ENCODE peak calls at places on chromosomes 16 and 17, in nine cellular contexts. One of them, this sample, is unnamed.

GRCh38 chr17:82103588-82104451 is 5.8 kb upstream of the FASN start:
- DNase-seq in memory B cell: no peak
- DNase-seq in T-cell: no peak
- DNase-seq in head of caudate nucleus: peak; percentile 74
- DNase-seq in H54: no peak
- DNase-seq in WTC11: peak; percentile 62
- DNase-seq in anterior cingulate cortex: peak; percentile 39
- DNase-seq in activated T-helper 9 cell treated with anti-CD3 and anti-CD28 coated beads, Interleukin-2, amount 50 U/mL, for 16 hours: no peak
- DNase-seq in NCI-H510A treated with DMSO at 0.1 percent for 48 hours: no peak
- DNase-seq in this sample: peak; percentile 42

GRCh38 chr16:3725291-3725690 is 8.0 kb upstream of the TRAP1 start:
- DNase-seq in T-cell: no peak
- DNase-seq in H54: no peak
- DNase-seq in head of caudate nucleus: no peak
- DNase-seq in activated T-helper 9 cell treated with anti-CD3 and anti-CD28 coated beads, Interleukin-2, amount 50 U/mL, for 16 hours: no peak
- DNase-seq in anterior cingulate cortex: no peak
- DNase-seq in memory B cell: no peak
- DNase-seq in NCI-H510A treated with DMSO at 0.1 percent for 48 hours: no peak
- DNase-seq in WTC11: no peak
- DNase-seq in this sample: no peak

GRCh38 chr17:1743094-1743452 is 402 bp downstream of the SERPINF2 start:
- DNase-seq in H54: no peak
- DNase-seq in T-cell: no peak
- DNase-seq in anterior cingulate cortex: no peak
- DNase-seq in WTC11: no peak
- DNase-seq in memory B cell: no peak
- DNase-seq in activated T-helper 9 cell treated with anti-CD3 and anti-CD28 coated beads, Interleukin-2, amount 50 U/mL, for 16 hours: no peak
- DNase-seq in head of caudate nucleus: no peak
- DNase-seq in NCI-H510A treated with DMSO at 0.1 percent for 48 hours: no peak
- DNase-seq in this sample: no peak

GRCh38 chr17:1638624-1639300 is 6.8 kb downstream of the SCARF1 start:
- DNase-seq in memory B cell: no peak
- DNase-seq in H54: no peak
- DNase-seq in NCI-H510A treated with DMSO at 0.1 percent for 48 hours: no peak
- DNase-seq in activated T-helper 9 cell treated with anti-CD3 and anti-CD28 coated beads, Interleukin-2, amount 50 U/mL, for 16 hours: no peak
- DNase-seq in T-cell: no peak
- DNase-seq in WTC11: no peak
- DNase-seq in head of caudate nucleus: no peak
- DNase-seq in anterior cingulate cortex: no peak
- DNase-seq in this sample: no peak

GRCh38 chr16:9258423-9259051 is 167.1 kb downstream of the HAPSTR1 start:
- DNase-seq in T-cell: peak; percentile 0
- DNase-seq in head of caudate nucleus: peak; percentile 89
- DNase-seq in H54: peak; percentile 35
- DNase-seq in memory B cell: peak; percentile 12
- DNase-seq in WTC11: peak; percentile 75
- DNase-seq in NCI-H510A treated with DMSO at 0.1 percent for 48 hours: peak; percentile 15
- DNase-seq in anterior cingulate cortex: peak; percentile 43
- DNase-seq in activated T-helper 9 cell treated with anti-CD3 and anti-CD28 coated beads, Interleukin-2, amount 50 U/mL, for 16 hours: no peak
- DNase-seq in this sample: peak; percentile 52

GRCh38 chr17:61186996-61187395 is 212.6 kb upstream of the TBX2 start:
- DNase-seq in anterior cingulate cortex: no peak
- DNase-seq in head of caudate nucleus: no peak
- DNase-seq in NCI-H510A treated with DMSO at 0.1 percent for 48 hours: no peak
- DNase-seq in WTC11: no peak
- DNase-seq in T-cell: no peak
- DNase-seq in H54: no peak
- DNase-seq in activated T-helper 9 cell treated with anti-CD3 and anti-CD28 coated beads, Interleukin-2, amount 50 U/mL, for 16 hours: no peak
- DNase-seq in memory B cell: no peak
- DNase-seq in this sample: no peak

GRCh38 chr17:21394265-21394664 is 18.1 kb downstream of the KCNJ12 start:
- DNase-seq in head of caudate nucleus: no peak
- DNase-seq in memory B cell: no peak
- DNase-seq in WTC11: no peak
- DNase-seq in activated T-helper 9 cell treated with anti-CD3 and anti-CD28 coated beads, Interleukin-2, amount 50 U/mL, for 16 hours: no peak
- DNase-seq in H54: peak; percentile 40
- DNase-seq in T-cell: no peak
- DNase-seq in anterior cingulate cortex: no peak
- DNase-seq in NCI-H510A treated with DMSO at 0.1 percent for 48 hours: no peak
- DNase-seq in this sample: no peak

GRCh38 chr16:50298591-50299507 is 32.5 kb downstream of the ADCY7 start:
- DNase-seq in head of caudate nucleus: no peak
- DNase-seq in WTC11: no peak
- DNase-seq in activated T-helper 9 cell treated with anti-CD3 and anti-CD28 coated beads, Interleukin-2, amount 50 U/mL, for 16 hours: no peak
- DNase-seq in memory B cell: no peak
- DNase-seq in H54: no peak
- DNase-seq in anterior cingulate cortex: no peak
- DNase-seq in T-cell: no peak
- DNase-seq in NCI-H510A treated with DMSO at 0.1 percent for 48 hours: no peak
- DNase-seq in this sample: no peak

GRCh38 chr16:66028505-66029216 is 337.8 kb upstream of the CDH5 start:
- DNase-seq in activated T-helper 9 cell treated with anti-CD3 and anti-CD28 coated beads, Interleukin-2, amount 50 U/mL, for 16 hours: no peak
- DNase-seq in NCI-H510A treated with DMSO at 0.1 percent for 48 hours: no peak
- DNase-seq in head of caudate nucleus: no peak
- DNase-seq in memory B cell: no peak
- DNase-seq in H54: no peak
- DNase-seq in T-cell: no peak
- DNase-seq in WTC11: no peak
- DNase-seq in anterior cingulate cortex: no peak
- DNase-seq in this sample: no peak

GRCh38 chr16:61812251-61812650 is 224.0 kb downstream of the CDH8 start:
- DNase-seq in H54: no peak
- DNase-seq in NCI-H510A treated with DMSO at 0.1 percent for 48 hours: no peak
- DNase-seq in activated T-helper 9 cell treated with anti-CD3 and anti-CD28 coated beads, Interleukin-2, amount 50 U/mL, for 16 hours: no peak
- DNase-seq in T-cell: no peak
- DNase-seq in memory B cell: no peak
- DNase-seq in anterior cingulate cortex: no peak
- DNase-seq in head of caudate nucleus: no peak
- DNase-seq in WTC11: no peak
- DNase-seq in this sample: no peak

GRCh38 chr17:48259710-48260291 is 152.2 kb downstream of the SNX11 start:
- DNase-seq in WTC11: no peak
- DNase-seq in NCI-H510A treated with DMSO at 0.1 percent for 48 hours: peak; percentile 100
- DNase-seq in H54: no peak
- DNase-seq in T-cell: no peak
- DNase-seq in activated T-helper 9 cell treated with anti-CD3 and anti-CD28 coated beads, Interleukin-2, amount 50 U/mL, for 16 hours: no peak
- DNase-seq in memory B cell: no peak
- DNase-seq in head of caudate nucleus: no peak
- DNase-seq in anterior cingulate cortex: no peak
- DNase-seq in this sample: no peak

GRCh38 chr16:89473791-89474414 is 16.5 kb downstream of the ANKRD11 start:
- DNase-seq in memory B cell: no peak
- DNase-seq in anterior cingulate cortex: no peak
- DNase-seq in NCI-H510A treated with DMSO at 0.1 percent for 48 hours: no peak
- DNase-seq in activated T-helper 9 cell treated with anti-CD3 and anti-CD28 coated beads, Interleukin-2, amount 50 U/mL, for 16 hours: no peak
- DNase-seq in head of caudate nucleus: peak; percentile 64
- DNase-seq in H54: no peak
- DNase-seq in WTC11: no peak
- DNase-seq in T-cell: no peak
- DNase-seq in this sample: no peak

GRCh38 chr17:40310882-40311391 is 2.0 kb downstream of the RARA start:
- DNase-seq in T-cell: no peak
- DNase-seq in H54: no peak
- DNase-seq in head of caudate nucleus: no peak
- DNase-seq in NCI-H510A treated with DMSO at 0.1 percent for 48 hours: no peak
- DNase-seq in activated T-helper 9 cell treated with anti-CD3 and anti-CD28 coated beads, Interleukin-2, amount 50 U/mL, for 16 hours: no peak
- DNase-seq in WTC11: no peak
- DNase-seq in memory B cell: no peak
- DNase-seq in anterior cingulate cortex: no peak
- DNase-seq in this sample: no peak

GRCh38 chr16:79307214-79307613 is 293.3 kb downstream of the MAF start:
- DNase-seq in H54: no peak
- DNase-seq in NCI-H510A treated with DMSO at 0.1 percent for 48 hours: no peak
- DNase-seq in anterior cingulate cortex: no peak
- DNase-seq in activated T-helper 9 cell treated with anti-CD3 and anti-CD28 coated beads, Interleukin-2, amount 50 U/mL, for 16 hours: no peak
- DNase-seq in head of caudate nucleus: peak; percentile 70
- DNase-seq in memory B cell: no peak
- DNase-seq in WTC11: no peak
- DNase-seq in T-cell: no peak
- DNase-seq in this sample: peak; percentile 65

GRCh38 chr17:64061157-64061898 is 40.9 kb upstream of the ICAM2 start:
- DNase-seq in H54: no peak
- DNase-seq in T-cell: no peak
- DNase-seq in NCI-H510A treated with DMSO at 0.1 percent for 48 hours: no peak
- DNase-seq in anterior cingulate cortex: no peak
- DNase-seq in WTC11: no peak
- DNase-seq in memory B cell: no peak
- DNase-seq in head of caudate nucleus: no peak
- DNase-seq in activated T-helper 9 cell treated with anti-CD3 and anti-CD28 coated beads, Interleukin-2, amount 50 U/mL, for 16 hours: no peak
- DNase-seq in this sample: no peak

GRCh38 chr16:87431926-87432325 is 39.8 kb downstream of the MAP1LC3B start:
- DNase-seq in head of caudate nucleus: no peak
- DNase-seq in activated T-helper 9 cell treated with anti-CD3 and anti-CD28 coated beads, Interleukin-2, amount 50 U/mL, for 16 hours: no peak
- DNase-seq in NCI-H510A treated with DMSO at 0.1 percent for 48 hours: no peak
- DNase-seq in T-cell: no peak
- DNase-seq in H54: peak; percentile 64
- DNase-seq in memory B cell: no peak
- DNase-seq in WTC11: no peak
- DNase-seq in anterior cingulate cortex: no peak
- DNase-seq in this sample: no peak

GRCh38 chr17:2697611-2698162 is 13.9 kb downstream of the CLUH start:
- DNase-seq in activated T-helper 9 cell treated with anti-CD3 and anti-CD28 coated beads, Interleukin-2, amount 50 U/mL, for 16 hours: no peak
- DNase-seq in anterior cingulate cortex: no peak
- DNase-seq in H54: no peak
- DNase-seq in memory B cell: no peak
- DNase-seq in NCI-H510A treated with DMSO at 0.1 percent for 48 hours: no peak
- DNase-seq in head of caudate nucleus: no peak
- DNase-seq in T-cell: no peak
- DNase-seq in WTC11: peak; percentile 13
- DNase-seq in this sample: no peak

GRCh38 chr17:27566673-27567562 is 64.1 kb upstream of the LGALS9 start:
- DNase-seq in WTC11: no peak
- DNase-seq in T-cell: no peak
- DNase-seq in memory B cell: no peak
- DNase-seq in NCI-H510A treated with DMSO at 0.1 percent for 48 hours: peak; percentile 29
- DNase-seq in head of caudate nucleus: no peak
- DNase-seq in activated T-helper 9 cell treated with anti-CD3 and anti-CD28 coated beads, Interleukin-2, amount 50 U/mL, for 16 hours: no peak
- DNase-seq in H54: no peak
- DNase-seq in anterior cingulate cortex: no peak
- DNase-seq in this sample: no peak

GRCh38 chr17:64385187-64386083 is 5.2 kb downstream of the PECAM1 start:
- DNase-seq in activated T-helper 9 cell treated with anti-CD3 and anti-CD28 coated beads, Interleukin-2, amount 50 U/mL, for 16 hours: no peak
- DNase-seq in T-cell: no peak
- DNase-seq in WTC11: no peak
- DNase-seq in head of caudate nucleus: no peak
- DNase-seq in H54: peak; percentile 91
- DNase-seq in anterior cingulate cortex: no peak
- DNase-seq in memory B cell: no peak
- DNase-seq in NCI-H510A treated with DMSO at 0.1 percent for 48 hours: no peak
- DNase-seq in this sample: no peak

GRCh38 chr16:73206306-73206705 is 158.4 kb upstream of the ZFHX3 start:
- DNase-seq in head of caudate nucleus: no peak
- DNase-seq in NCI-H510A treated with DMSO at 0.1 percent for 48 hours: no peak
- DNase-seq in memory B cell: no peak
- DNase-seq in activated T-helper 9 cell treated with anti-CD3 and anti-CD28 coated beads, Interleukin-2, amount 50 U/mL, for 16 hours: no peak
- DNase-seq in WTC11: no peak
- DNase-seq in H54: no peak
- DNase-seq in anterior cingulate cortex: no peak
- DNase-seq in T-cell: no peak
- DNase-seq in this sample: no peak

GRCh38 chr17:64357191-64357981 is 33.3 kb downstream of the PECAM1 start:
- DNase-seq in head of caudate nucleus: no peak
- DNase-seq in memory B cell: no peak
- DNase-seq in WTC11: no peak
- DNase-seq in anterior cingulate cortex: peak; percentile 52
- DNase-seq in NCI-H510A treated with DMSO at 0.1 percent for 48 hours: peak; percentile 77
- DNase-seq in activated T-helper 9 cell treated with anti-CD3 and anti-CD28 coated beads, Interleukin-2, amount 50 U/mL, for 16 hours: no peak
- DNase-seq in T-cell: no peak
- DNase-seq in H54: peak; percentile 56
- DNase-seq in this sample: no peak

GRCh38 chr17:76565728-76566612 is 19.7 kb downstream of the ST6GALNAC2 start:
- DNase-seq in memory B cell: no peak
- DNase-seq in NCI-H510A treated with DMSO at 0.1 percent for 48 hours: no peak
- DNase-seq in anterior cingulate cortex: no peak
- DNase-seq in head of caudate nucleus: no peak
- DNase-seq in H54: no peak
- DNase-seq in activated T-helper 9 cell treated with anti-CD3 and anti-CD28 coated beads, Interleukin-2, amount 50 U/mL, for 16 hours: no peak
- DNase-seq in WTC11: no peak
- DNase-seq in T-cell: no peak
- DNase-seq in this sample: no peak

GRCh38 chr16:48123104-48123788 is 32.5 kb downstream of the ABCC12 start:
- DNase-seq in activated T-helper 9 cell treated with anti-CD3 and anti-CD28 coated beads, Interleukin-2, amount 50 U/mL, for 16 hours: peak; percentile 41
- DNase-seq in H54: peak; percentile 89
- DNase-seq in memory B cell: no peak
- DNase-seq in T-cell: no peak
- DNase-seq in anterior cingulate cortex: peak; percentile 30
- DNase-seq in NCI-H510A treated with DMSO at 0.1 percent for 48 hours: no peak
- DNase-seq in WTC11: no peak
- DNase-seq in head of caudate nucleus: peak; percentile 87
- DNase-seq in this sample: no peak

GRCh38 chr17:45087496-45087975 is 26.4 kb downstream of the NMT1 start:
- DNase-seq in memory B cell: no peak
- DNase-seq in head of caudate nucleus: no peak
- DNase-seq in T-cell: no peak
- DNase-seq in anterior cingulate cortex: peak; percentile 41
- DNase-seq in NCI-H510A treated with DMSO at 0.1 percent for 48 hours: no peak
- DNase-seq in WTC11: no peak
- DNase-seq in H54: no peak
- DNase-seq in activated T-helper 9 cell treated with anti-CD3 and anti-CD28 coated beads, Interleukin-2, amount 50 U/mL, for 16 hours: no peak
- DNase-seq in this sample: no peak

GRCh38 chr16:11402051-11402744 is 56.9 kb downstream of the RMI2 start:
- DNase-seq in WTC11: no peak
- DNase-seq in anterior cingulate cortex: no peak
- DNase-seq in head of caudate nucleus: no peak
- DNase-seq in activated T-helper 9 cell treated with anti-CD3 and anti-CD28 coated beads, Interleukin-2, amount 50 U/mL, for 16 hours: no peak
- DNase-seq in NCI-H510A treated with DMSO at 0.1 percent for 48 hours: no peak
- DNase-seq in T-cell: no peak
- DNase-seq in H54: no peak
- DNase-seq in memory B cell: no peak
- DNase-seq in this sample: no peak

GRCh38 chr17:71790791-71791190 is 330.0 kb upstream of the SOX9 start:
- DNase-seq in head of caudate nucleus: no peak
- DNase-seq in memory B cell: no peak
- DNase-seq in NCI-H510A treated with DMSO at 0.1 percent for 48 hours: no peak
- DNase-seq in T-cell: no peak
- DNase-seq in activated T-helper 9 cell treated with anti-CD3 and anti-CD28 coated beads, Interleukin-2, amount 50 U/mL, for 16 hours: no peak
- DNase-seq in H54: no peak
- DNase-seq in anterior cingulate cortex: no peak
- DNase-seq in WTC11: no peak
- DNase-seq in this sample: no peak

GRCh38 chr16:14303654-14304394 is 232.7 kb downstream of the MRTFB start:
- DNase-seq in T-cell: no peak
- DNase-seq in head of caudate nucleus: peak; percentile 67
- DNase-seq in H54: peak; percentile 37
- DNase-seq in NCI-H510A treated with DMSO at 0.1 percent for 48 hours: no peak
- DNase-seq in anterior cingulate cortex: peak; percentile 48
- DNase-seq in WTC11: peak; percentile 27
- DNase-seq in memory B cell: no peak
- DNase-seq in activated T-helper 9 cell treated with anti-CD3 and anti-CD28 coated beads, Interleukin-2, amount 50 U/mL, for 16 hours: no peak
- DNase-seq in this sample: no peak

GRCh38 chr17:28398280-28398981 is 7.6 kb downstream of the SLC46A1 start:
- DNase-seq in NCI-H510A treated with DMSO at 0.1 percent for 48 hours: no peak
- DNase-seq in activated T-helper 9 cell treated with anti-CD3 and anti-CD28 coated beads, Interleukin-2, amount 50 U/mL, for 16 hours: no peak
- DNase-seq in H54: no peak
- DNase-seq in memory B cell: no peak
- DNase-seq in T-cell: no peak
- DNase-seq in anterior cingulate cortex: no peak
- DNase-seq in head of caudate nucleus: no peak
- DNase-seq in WTC11: no peak
- DNase-seq in this sample: no peak

GRCh38 chr16:89422527-89422904 is 67.8 kb downstream of the ANKRD11 start:
- DNase-seq in head of caudate nucleus: no peak
- DNase-seq in NCI-H510A treated with DMSO at 0.1 percent for 48 hours: no peak
- DNase-seq in memory B cell: no peak
- DNase-seq in WTC11: no peak
- DNase-seq in H54: peak; percentile 80
- DNase-seq in T-cell: no peak
- DNase-seq in activated T-helper 9 cell treated with anti-CD3 and anti-CD28 coated beads, Interleukin-2, amount 50 U/mL, for 16 hours: peak; percentile 30
- DNase-seq in anterior cingulate cortex: peak; percentile 10
- DNase-seq in this sample: no peak

GRCh38 chr16:50326835-50327465 is 41.8 kb downstream of the BRD7 start:
- DNase-seq in WTC11: no peak
- DNase-seq in memory B cell: no peak
- DNase-seq in activated T-helper 9 cell treated with anti-CD3 and anti-CD28 coated beads, Interleukin-2, amount 50 U/mL, for 16 hours: peak; percentile 33
- DNase-seq in head of caudate nucleus: no peak
- DNase-seq in NCI-H510A treated with DMSO at 0.1 percent for 48 hours: peak; percentile 27
- DNase-seq in H54: no peak
- DNase-seq in anterior cingulate cortex: no peak
- DNase-seq in T-cell: peak; percentile 65
- DNase-seq in this sample: no peak

GRCh38 chr16:9469512-9469911 is 378.1 kb downstream of the HAPSTR1 start:
- DNase-seq in T-cell: no peak
- DNase-seq in head of caudate nucleus: no peak
- DNase-seq in activated T-helper 9 cell treated with anti-CD3 and anti-CD28 coated beads, Interleukin-2, amount 50 U/mL, for 16 hours: no peak
- DNase-seq in memory B cell: no peak
- DNase-seq in anterior cingulate cortex: no peak
- DNase-seq in WTC11: no peak
- DNase-seq in H54: no peak
- DNase-seq in NCI-H510A treated with DMSO at 0.1 percent for 48 hours: no peak
- DNase-seq in this sample: no peak